ENCODE peak calls at places on chromosomes 3 and 15, in ten cellular contexts. B is kidney glomerular epithelial cell; Y is anterior cingulate cortex; W is fibroblast of the aortic adventitia; J is nucleus accumbens; H is activated gamma-delta T cell treated with Interleukin-2 at 50 U/mL for 16 hours; C is central memory CD8-positive, alpha-beta T cell; L is HT-29; K is NCI-H446; I is foreskin keratinocyte. Q is an unnamed sample.

GRCh38 chr15:63982381-63982854 is 63.9 kb downstream of the DAPK2 start:
- DNase-seq in B (no peak), Y (no peak), W (no peak), J (no peak), H (no peak), C (no peak), L (no peak), K (no peak), I (no peak), Q (no peak)

GRCh38 chr3:140292684-140293083 is 357.7 kb downstream of the CLSTN2 start:
- DNase-seq in B (peak), Y (no peak), W (peak), J (no peak), H (no peak), C (no peak), L (no peak), K (no peak), I (peak), Q (peak)

GRCh38 chr3:180265551-180265950 is 228.8 kb upstream of the PEX5L start:
- DNase-seq in B (no peak), Y (no peak), W (peak), J (no peak), H (no peak), C (no peak), L (no peak), K (no peak), I (no peak), Q (no peak)

GRCh38 chr15:66043264-66043663 is 174.0 kb downstream of the RAB11A start:
- DNase-seq in B (no peak), Y (no peak), W (no peak), J (no peak), H (no peak), C (no peak), L (no peak), K (no peak), I (no peak), Q (no peak)

GRCh38 chr3:16738451-16738850 is 133.2 kb upstream of the DAZL start:
- DNase-seq in B (no peak), Y (no peak), W (no peak), J (no peak), H (no peak), C (no peak), L (no peak), K (no peak), I (no peak), Q (no peak)

GRCh38 chr3:150738688-150739087 is 24.3 kb downstream of the SIAH2 start:
- DNase-seq in B (peak), Y (no peak), W (no peak), J (no peak), H (no peak), C (no peak), L (no peak), K (no peak), I (peak), Q (no peak)

GRCh38 chr3:110647586-110647985 is 424.0 kb upstream of the NECTIN3 start:
- DNase-seq in B (no peak), Y (no peak), W (no peak), J (no peak), H (no peak), C (no peak), L (no peak), K (no peak), I (no peak), Q (no peak)

GRCh38 chr3:152175576-152175883 is 93.2 kb upstream of the MBNL1 start:
- DNase-seq in B (peak), Y (no peak), W (peak), J (no peak), H (no peak), C (no peak), L (no peak), K (no peak), I (peak), Q (no peak)

GRCh38 chr3:4279706-4280105 is 23.5 kb upstream of the SETMAR start:
- DNase-seq in B (no peak), Y (no peak), W (no peak), J (no peak), H (no peak), C (no peak), L (no peak), K (no peak), I (no peak), Q (no peak)

GRCh38 chr3:161890147-161890625 is 393.6 kb downstream of the OTOL1 start:
- DNase-seq in B (peak), Y (no peak), W (peak), J (no peak), H (no peak), C (no peak), L (peak), K (no peak), I (peak), Q (no peak)

GRCh38 chr3:159806412-159806811 is 182.2 kb upstream of the IL12A start:
- DNase-seq in B (no peak), Y (no peak), W (no peak), J (no peak), H (no peak), C (no peak), L (no peak), K (no peak), I (no peak), Q (no peak)

GRCh38 chr3:157922614-157923013 is 183.6 kb downstream of the SHOX2 start:
- DNase-seq in B (no peak), Y (no peak), W (no peak), J (no peak), H (no peak), C (no peak), L (no peak), K (no peak), I (no peak), Q (no peak)